ENCODE peak calls at places on chromosomes 3 and 15, in ten cellular contexts. Y is nucleus accumbens; T is body of pancreas; J is NCI-H1092 treated with DMSO at 0.1 percent for 48 hours; Z is psoas muscle; I is heart left ventricle; H is ureter; N is activated T-cell treated with anti-CD3 and anti-CD28 coated beads, Interleukin-2, amount 50 U/mL, for 72 hours; Q is mesendoderm; X is amniotic stem cell. E is an unnamed sample.

GRCh38 chr15:66805207-66805975 is 103.4 kb downstream of the SMAD6 start:
- DNase-seq in X (no peak), Z (no peak), I (no peak), Q (no peak), T (no peak), Y (no peak), H (no peak), N (no peak), J (no peak), E (no peak)

GRCh38 chr3:186311431-186311830 is 50.6 kb downstream of the DGKG start:
- DNase-seq in N (no peak), Z (no peak), J (no peak), H (no peak), X (no peak), Q (no peak), I (no peak), T (no peak), Y (no peak), E (no peak)

GRCh38 chr3:17302774-17303173 is 418.0 kb downstream of the PLCL2 start:
- DNase-seq in T (no peak), H (no peak), Z (no peak), Q (no peak), Y (no peak), N (no peak), X (no peak), J (no peak), I (peak), E (no peak)

GRCh38 chr3:30141178-30141581 is 465.2 kb upstream of the TGFBR2 start:
- DNase-seq in Y (no peak), H (no peak), J (no peak), Z (no peak), I (no peak), X (no peak), Q (no peak), T (no peak), N (no peak), E (no peak)

GRCh38 chr3:64291956-64292355 is 66.7 kb upstream of the PRICKLE2 start:
- DNase-seq in H (no peak), Q (no peak), J (no peak), N (no peak), T (no peak), I (no peak), X (no peak), Z (no peak), Y (no peak), E (no peak)

GRCh38 chr3:38746641-38747040 is 69.4 kb downstream of the SCN10A start:
- DNase-seq in H (no peak), I (no peak), X (no peak), J (no peak), Y (no peak), Q (no peak), Z (no peak), T (no peak), N (no peak), E (no peak)

GRCh38 chr3:127141921-127142730 is 50.8 kb upstream of the PRR23E start:
- DNase-seq in T (peak), Q (peak), Z (peak), H (no peak), J (peak), N (no peak), Y (no peak), I (no peak), X (no peak), E (no peak)

GRCh38 chr3:128488995-128489859 is 3.8 kb downstream of the GATA2 start:
- DNase-seq in X (no peak), N (peak), I (peak), T (peak), Y (no peak), J (peak), Z (no peak), H (peak), Q (peak), E (no peak)

GRCh38 chr3:104359546-104359945 is 1007.2 kb upstream of the ALCAM start:
- DNase-seq in Q (peak), Z (no peak), T (no peak), Y (no peak), X (peak), J (no peak), H (no peak), I (no peak), N (no peak), E (peak)

GRCh38 chr3:189629803-189630455 is 1.3 kb upstream of the TP63 start:
- DNase-seq in X (no peak), Z (peak), I (peak), Q (no peak), N (no peak), T (peak), Y (no peak), H (no peak), J (no peak), E (no peak)

GRCh38 chr3:38348903-38349302 is 2.3 kb downstream of the XYLB start:
- DNase-seq in Z (no peak), X (no peak), Y (no peak), J (no peak), H (no peak), I (no peak), T (no peak), Q (no peak), N (no peak), E (peak)

GRCh38 chr3:52456169-52456799 is 880 bp downstream of the NISCH start:
- DNase-seq in T (peak), N (no peak), Z (no peak), H (no peak), X (no peak), Q (peak), I (peak), J (peak), Y (peak), E (peak)

GRCh38 chr15:36501063-36501678 is 78.3 kb upstream of the CDIN1 start:
- DNase-seq in Y (peak), Q (peak), N (no peak), I (no peak), H (peak), Z (no peak), T (peak), X (peak), J (peak), E (peak)

GRCh38 chr3:187197255-187197654 is at the start of gene RTP1:
- DNase-seq in N (no peak), H (no peak), J (no peak), T (no peak), Z (no peak), Q (peak), X (no peak), Y (peak), I (no peak), E (no peak)

GRCh38 chr15:67033521-67033920 is 31.9 kb upstream of the SMAD3 start:
- DNase-seq in I (peak), Q (no peak), H (no peak), Y (no peak), N (peak), Z (peak), X (no peak), J (no peak), T (no peak), E (no peak)

GRCh38 chr3:10268930-10269329 is 20.7 kb downstream of the TATDN2 start:
- DNase-seq in N (no peak), J (no peak), I (no peak), T (no peak), Z (peak), X (no peak), Q (no peak), H (no peak), Y (no peak), E (no peak)